ENCODE peak calls at places on chromosomes 4 and X, in six cellular contexts. S is naive thymus-derived CD8-positive, alpha-beta T cell; L is suprapubic skin; W is activated naive CD4-positive, alpha-beta T cell; V is fibroblast of mammary gland; I is NAMALWA. J is an unnamed sample.

GRCh38 chr4:45155081-45155777 is 428.9 kb upstream of the GNPDA2 start:
- DNase-seq in S (no peak), L (no peak), W (no peak), V (peak), I (no peak), J (no peak)

GRCh38 chrX:115958687-115959359 is 211.7 kb upstream of the AGTR2 start:
- DNase-seq in S (no peak), L (no peak), W (no peak), V (no peak), I (no peak), J (peak)

GRCh38 chr4:124635331-124635730 is 77.2 kb downstream of the ANKRD50 start:
- DNase-seq in S (no peak), L (no peak), W (no peak), V (no peak), I (no peak), J (no peak)

GRCh38 chr4:3521621-3522325 is 10.4 kb downstream of the LRPAP1 start:
- DNase-seq in S (no peak), L (no peak), W (no peak), V (no peak), I (no peak), J (no peak)

GRCh38 chrX:100931218-100931924 is 2.7 kb upstream of the XKRX start:
- DNase-seq in S (no peak), L (no peak), W (no peak), V (no peak), I (no peak), J (no peak)

GRCh38 chr4:145301386-145302080 is 121.1 kb upstream of the OTUD4 start:
- DNase-seq in S (no peak), L (no peak), W (no peak), V (peak), I (no peak), J (no peak)

GRCh38 chr4:171532968-171533367 is 280.2 kb upstream of the GALNTL6 start:
- DNase-seq in S (no peak), L (no peak), W (no peak), V (no peak), I (no peak), J (no peak)

GRCh38 chr4:186299291-186299690 is 33.3 kb downstream of the F11 start:
- DNase-seq in S (no peak), L (no peak), W (no peak), V (no peak), I (no peak), J (no peak)

GRCh38 chr4:83207497-83208105 is 77.0 kb downstream of the COQ2 start:
- DNase-seq in S (no peak), L (no peak), W (no peak), V (no peak), I (no peak), J (no peak)

GRCh38 chr4:80197132-80197573 is at the start of gene PRDM8:
- DNase-seq in S (peak), L (no peak), W (no peak), V (no peak), I (no peak), J (peak)

GRCh38 chr4:183332447-183332846 is 10.2 kb upstream of the CLDN24 start:
- DNase-seq in S (no peak), L (no peak), W (no peak), V (no peak), I (no peak), J (no peak)

GRCh38 chr4:89492476-89493110 is 185.0 kb upstream of the GPRIN3 start:
- DNase-seq in S (no peak), L (no peak), W (no peak), V (peak), I (no peak), J (no peak)

GRCh38 chr4:122500852-122501501 is 44.5 kb upstream of the IL2 start:
- DNase-seq in S (no peak), L (no peak), W (no peak), V (peak), I (no peak), J (no peak)

GRCh38 chr4:38735870-38736269 is 46.9 kb downstream of the TLR10 start:
- DNase-seq in S (no peak), L (no peak), W (no peak), V (no peak), I (no peak), J (no peak)

GRCh38 chr4:168880087-168880675 is 129.9 kb downstream of the CBR4 start:
- DNase-seq in S (no peak), L (no peak), W (no peak), V (peak), I (no peak), J (no peak)

GRCh38 chrX:107673933-107674479 is 45.7 kb downstream of the PRPS1 start:
- DNase-seq in S (peak), L (peak), W (peak), V (peak), I (peak), J (peak)

GRCh38 chrX:112941209-112941788 is 100.7 kb upstream of the AMOT start:
- DNase-seq in S (no peak), L (no peak), W (no peak), V (no peak), I (peak), J (no peak)

GRCh38 chrX:38941675-38942074 is 140.4 kb downstream of the MID1IP1 start:
- DNase-seq in S (no peak), L (no peak), W (no peak), V (peak), I (no peak), J (no peak)